ENCODE peak calls at places on chromosomes 12 and 14, in eight cellular contexts. One of them, this sample, is unnamed.

GRCh38 chr12:119505001-119505400 is 88.6 kb upstream of the TMEM233 start:
- DNase-seq in substantia nigra: no peak
- DNase-seq in mesothelial cell of epicardium: no peak
- DNase-seq in brain microvascular endothelial cell: no peak
- DNase-seq in dermis blood vessel endothelial cell: no peak
- DNase-seq in glutamatergic neuron: no peak
- DNase-seq in M059J: peak; percentile 18
- DNase-seq in SHP77: no peak
- DNase-seq in this sample: no peak

GRCh38 chr12:115259968-115260806 is 576.2 kb upstream of the TBX3 start:
- DNase-seq in substantia nigra: no peak
- DNase-seq in mesothelial cell of epicardium: no peak
- DNase-seq in brain microvascular endothelial cell: no peak
- DNase-seq in dermis blood vessel endothelial cell: no peak
- DNase-seq in glutamatergic neuron: no peak
- DNase-seq in M059J: no peak
- DNase-seq in SHP77: no peak
- DNase-seq in this sample: no peak

GRCh38 chr14:34723867-34724266 is 9.5 kb upstream of the CFL2 start:
- DNase-seq in substantia nigra: no peak
- DNase-seq in mesothelial cell of epicardium: no peak
- DNase-seq in brain microvascular endothelial cell: no peak
- DNase-seq in dermis blood vessel endothelial cell: no peak
- DNase-seq in glutamatergic neuron: no peak
- DNase-seq in M059J: no peak
- DNase-seq in SHP77: no peak
- DNase-seq in this sample: no peak

GRCh38 chr14:64444984-64445845 is 20.1 kb upstream of the AKAP5 start:
- DNase-seq in substantia nigra: no peak
- DNase-seq in mesothelial cell of epicardium: no peak
- DNase-seq in brain microvascular endothelial cell: peak; percentile 88
- DNase-seq in dermis blood vessel endothelial cell: peak; percentile 89
- DNase-seq in glutamatergic neuron: no peak
- DNase-seq in M059J: peak; percentile 84
- DNase-seq in SHP77: no peak
- DNase-seq in this sample: peak; percentile 39

GRCh38 chr14:105860615-105861580 is 334.5 kb downstream of the TMEM121 start:
- DNase-seq in substantia nigra: no peak
- DNase-seq in mesothelial cell of epicardium: peak; percentile 28
- DNase-seq in brain microvascular endothelial cell: no peak
- DNase-seq in dermis blood vessel endothelial cell: no peak
- DNase-seq in glutamatergic neuron: no peak
- DNase-seq in M059J: no peak
- DNase-seq in SHP77: no peak
- DNase-seq in this sample: no peak

GRCh38 chr12:45215419-45216296 is at the start of gene ANO6:
- DNase-seq in substantia nigra: peak; percentile 70
- DNase-seq in mesothelial cell of epicardium: peak; percentile 93
- DNase-seq in brain microvascular endothelial cell: peak; percentile 83
- DNase-seq in dermis blood vessel endothelial cell: peak; percentile 93
- DNase-seq in glutamatergic neuron: peak; percentile 93
- DNase-seq in M059J: peak; percentile 88
- DNase-seq in SHP77: peak; percentile 88
- DNase-seq in this sample: peak; percentile 84

GRCh38 chr12:68481181-68481941 is 129.3 kb upstream of the RAP1B start:
- DNase-seq in substantia nigra: no peak
- DNase-seq in mesothelial cell of epicardium: no peak
- DNase-seq in brain microvascular endothelial cell: no peak
- DNase-seq in dermis blood vessel endothelial cell: no peak
- DNase-seq in glutamatergic neuron: no peak
- DNase-seq in M059J: no peak
- DNase-seq in SHP77: no peak
- DNase-seq in this sample: no peak

GRCh38 chr12:91432079-91432478 is 249.5 kb upstream of the DCN start:
- DNase-seq in substantia nigra: no peak
- DNase-seq in mesothelial cell of epicardium: no peak
- DNase-seq in brain microvascular endothelial cell: peak; percentile 70
- DNase-seq in dermis blood vessel endothelial cell: peak; percentile 88
- DNase-seq in glutamatergic neuron: no peak
- DNase-seq in M059J: peak; percentile 82
- DNase-seq in SHP77: no peak
- DNase-seq in this sample: peak; percentile 65

GRCh38 chr12:120015313-120015712 is 26.3 kb downstream of the BICDL1 start:
- DNase-seq in substantia nigra: no peak
- DNase-seq in mesothelial cell of epicardium: no peak
- DNase-seq in brain microvascular endothelial cell: no peak
- DNase-seq in dermis blood vessel endothelial cell: no peak
- DNase-seq in glutamatergic neuron: no peak
- DNase-seq in M059J: no peak
- DNase-seq in SHP77: no peak
- DNase-seq in this sample: no peak

GRCh38 chr12:51441583-51441982 is 17.0 kb downstream of the SLC4A8 start:
- DNase-seq in substantia nigra: no peak
- DNase-seq in mesothelial cell of epicardium: no peak
- DNase-seq in brain microvascular endothelial cell: peak; percentile 66
- DNase-seq in dermis blood vessel endothelial cell: peak; percentile 29
- DNase-seq in glutamatergic neuron: no peak
- DNase-seq in M059J: peak; percentile 68
- DNase-seq in SHP77: no peak
- DNase-seq in this sample: peak; percentile 35

GRCh38 chr14:105187935-105188524 is 6.9 kb upstream of the NUDT14 start:
- DNase-seq in substantia nigra: no peak
- DNase-seq in mesothelial cell of epicardium: no peak
- DNase-seq in brain microvascular endothelial cell: no peak
- DNase-seq in dermis blood vessel endothelial cell: no peak
- DNase-seq in glutamatergic neuron: no peak
- DNase-seq in M059J: no peak
- DNase-seq in SHP77: peak; percentile 81
- DNase-seq in this sample: no peak

GRCh38 chr14:93285048-93285447 is 47.8 kb downstream of the BTBD7 start:
- DNase-seq in substantia nigra: no peak
- DNase-seq in mesothelial cell of epicardium: no peak
- DNase-seq in brain microvascular endothelial cell: peak; percentile 47
- DNase-seq in dermis blood vessel endothelial cell: no peak
- DNase-seq in glutamatergic neuron: no peak
- DNase-seq in M059J: peak; percentile 54
- DNase-seq in SHP77: no peak
- DNase-seq in this sample: no peak

GRCh38 chr12:44286821-44287220 is 450.9 kb downstream of the TMEM117 start:
- DNase-seq in substantia nigra: no peak
- DNase-seq in mesothelial cell of epicardium: no peak
- DNase-seq in brain microvascular endothelial cell: no peak
- DNase-seq in dermis blood vessel endothelial cell: no peak
- DNase-seq in glutamatergic neuron: no peak
- DNase-seq in M059J: no peak
- DNase-seq in SHP77: no peak
- DNase-seq in this sample: no peak

GRCh38 chr12:116861331-116861730 is 19.9 kb downstream of the HRK start:
- DNase-seq in substantia nigra: peak; percentile 37
- DNase-seq in mesothelial cell of epicardium: peak; percentile 55
- DNase-seq in brain microvascular endothelial cell: peak; percentile 74
- DNase-seq in dermis blood vessel endothelial cell: no peak
- DNase-seq in glutamatergic neuron: peak; percentile 66
- DNase-seq in M059J: peak; percentile 61
- DNase-seq in SHP77: peak; percentile 92
- DNase-seq in this sample: peak; percentile 75

GRCh38 chr12:64452559-64453329 is 824 bp downstream of the TBK1 start:
- DNase-seq in substantia nigra: no peak
- DNase-seq in mesothelial cell of epicardium: no peak
- DNase-seq in brain microvascular endothelial cell: peak; percentile 73
- DNase-seq in dermis blood vessel endothelial cell: peak; percentile 79
- DNase-seq in glutamatergic neuron: no peak
- DNase-seq in M059J: peak; percentile 78
- DNase-seq in SHP77: no peak
- DNase-seq in this sample: peak; percentile 60

GRCh38 chr14:77032483-77032853 is 4.0 kb upstream of the IRF2BPL start:
- DNase-seq in substantia nigra: no peak
- DNase-seq in mesothelial cell of epicardium: no peak
- DNase-seq in brain microvascular endothelial cell: no peak
- DNase-seq in dermis blood vessel endothelial cell: no peak
- DNase-seq in glutamatergic neuron: no peak
- DNase-seq in M059J: no peak
- DNase-seq in SHP77: no peak
- DNase-seq in this sample: no peak

GRCh38 chr14:23379331-23380196 is 2.7 kb downstream of the CMTM5 start:
- DNase-seq in substantia nigra: peak; percentile 25
- DNase-seq in mesothelial cell of epicardium: peak; percentile 74
- DNase-seq in brain microvascular endothelial cell: no peak
- DNase-seq in dermis blood vessel endothelial cell: peak; percentile 67
- DNase-seq in glutamatergic neuron: peak; percentile 61
- DNase-seq in M059J: peak; percentile 25
- DNase-seq in SHP77: peak; percentile 67
- DNase-seq in this sample: peak; percentile 24

GRCh38 chr12:93244514-93245077 is 133.1 kb upstream of the NUDT4 start:
- DNase-seq in substantia nigra: no peak
- DNase-seq in mesothelial cell of epicardium: no peak
- DNase-seq in brain microvascular endothelial cell: no peak
- DNase-seq in dermis blood vessel endothelial cell: no peak
- DNase-seq in glutamatergic neuron: no peak
- DNase-seq in M059J: no peak
- DNase-seq in SHP77: no peak
- DNase-seq in this sample: no peak

GRCh38 chr12:104944252-104944651 is 13.8 kb downstream of the SLC41A2 start:
- DNase-seq in substantia nigra: no peak
- DNase-seq in mesothelial cell of epicardium: no peak
- DNase-seq in brain microvascular endothelial cell: no peak
- DNase-seq in dermis blood vessel endothelial cell: no peak
- DNase-seq in glutamatergic neuron: no peak
- DNase-seq in M059J: no peak
- DNase-seq in SHP77: no peak
- DNase-seq in this sample: no peak

GRCh38 chr12:62658910-62659309 is 192.3 kb downstream of the MON2 start:
- DNase-seq in substantia nigra: no peak
- DNase-seq in mesothelial cell of epicardium: no peak
- DNase-seq in brain microvascular endothelial cell: no peak
- DNase-seq in dermis blood vessel endothelial cell: peak; percentile 68
- DNase-seq in glutamatergic neuron: no peak
- DNase-seq in M059J: no peak
- DNase-seq in SHP77: no peak
- DNase-seq in this sample: no peak

GRCh38 chr14:39175445-39176262 is 600 bp downstream of the PNN start:
- DNase-seq in substantia nigra: peak; percentile 60
- DNase-seq in mesothelial cell of epicardium: peak; percentile 70
- DNase-seq in brain microvascular endothelial cell: no peak
- DNase-seq in dermis blood vessel endothelial cell: peak; percentile 61
- DNase-seq in glutamatergic neuron: peak; percentile 74
- DNase-seq in M059J: peak; percentile 54
- DNase-seq in SHP77: peak; percentile 49
- DNase-seq in this sample: peak; percentile 6

GRCh38 chr14:76653875-76654572 is 107.2 kb upstream of the VASH1 start:
- DNase-seq in substantia nigra: no peak
- DNase-seq in mesothelial cell of epicardium: no peak
- DNase-seq in brain microvascular endothelial cell: no peak
- DNase-seq in dermis blood vessel endothelial cell: no peak
- DNase-seq in glutamatergic neuron: no peak
- DNase-seq in M059J: no peak
- DNase-seq in SHP77: no peak
- DNase-seq in this sample: peak; percentile 14

GRCh38 chr12:103205906-103206305 is 248.4 kb downstream of the ASCL1 start:
- DNase-seq in substantia nigra: no peak
- DNase-seq in mesothelial cell of epicardium: no peak
- DNase-seq in brain microvascular endothelial cell: no peak
- DNase-seq in dermis blood vessel endothelial cell: no peak
- DNase-seq in glutamatergic neuron: no peak
- DNase-seq in M059J: no peak
- DNase-seq in SHP77: no peak
- DNase-seq in this sample: no peak

GRCh38 chr14:55968741-55969140 is 149.5 kb upstream of the PELI2 start:
- DNase-seq in substantia nigra: no peak
- DNase-seq in mesothelial cell of epicardium: no peak
- DNase-seq in brain microvascular endothelial cell: no peak
- DNase-seq in dermis blood vessel endothelial cell: peak; percentile 7
- DNase-seq in glutamatergic neuron: no peak
- DNase-seq in M059J: peak; percentile 4
- DNase-seq in SHP77: peak; percentile 45
- DNase-seq in this sample: no peak

GRCh38 chr12:1613860-1614259 is 15.2 kb upstream of the WNT5B start:
- DNase-seq in substantia nigra: no peak
- DNase-seq in mesothelial cell of epicardium: no peak
- DNase-seq in brain microvascular endothelial cell: no peak
- DNase-seq in dermis blood vessel endothelial cell: no peak
- DNase-seq in glutamatergic neuron: no peak
- DNase-seq in M059J: no peak
- DNase-seq in SHP77: no peak
- DNase-seq in this sample: no peak

GRCh38 chr12:77124767-77125166 is 59.4 kb upstream of the E2F7 start:
- DNase-seq in substantia nigra: no peak
- DNase-seq in mesothelial cell of epicardium: no peak
- DNase-seq in brain microvascular endothelial cell: peak; percentile 68
- DNase-seq in dermis blood vessel endothelial cell: no peak
- DNase-seq in glutamatergic neuron: no peak
- DNase-seq in M059J: peak; percentile 66
- DNase-seq in SHP77: no peak
- DNase-seq in this sample: no peak

GRCh38 chr12:27511031-27511722 is 12.8 kb upstream of the PPFIBP1 start:
- DNase-seq in substantia nigra: no peak
- DNase-seq in mesothelial cell of epicardium: no peak
- DNase-seq in brain microvascular endothelial cell: no peak
- DNase-seq in dermis blood vessel endothelial cell: no peak
- DNase-seq in glutamatergic neuron: no peak
- DNase-seq in M059J: no peak
- DNase-seq in SHP77: no peak
- DNase-seq in this sample: no peak

GRCh38 chr12:532908-533565 is 73.3 kb downstream of the B4GALNT3 start:
- DNase-seq in substantia nigra: no peak
- DNase-seq in mesothelial cell of epicardium: no peak
- DNase-seq in brain microvascular endothelial cell: peak; percentile 11
- DNase-seq in dermis blood vessel endothelial cell: no peak
- DNase-seq in glutamatergic neuron: no peak
- DNase-seq in M059J: peak; percentile 67
- DNase-seq in SHP77: no peak
- DNase-seq in this sample: peak; percentile 43

GRCh38 chr12:113886721-113887120 is 79.4 kb downstream of the RBM19 start:
- DNase-seq in substantia nigra: no peak
- DNase-seq in mesothelial cell of epicardium: no peak
- DNase-seq in brain microvascular endothelial cell: no peak
- DNase-seq in dermis blood vessel endothelial cell: no peak
- DNase-seq in glutamatergic neuron: no peak
- DNase-seq in M059J: no peak
- DNase-seq in SHP77: no peak
- DNase-seq in this sample: no peak

GRCh38 chr14:94612580-94613554 is 676 bp downstream of the SERPINA3 start:
- DNase-seq in substantia nigra: no peak
- DNase-seq in mesothelial cell of epicardium: no peak
- DNase-seq in brain microvascular endothelial cell: no peak
- DNase-seq in dermis blood vessel endothelial cell: no peak
- DNase-seq in glutamatergic neuron: no peak
- DNase-seq in M059J: no peak
- DNase-seq in SHP77: no peak
- DNase-seq in this sample: no peak

GRCh38 chr12:20101046-20101445 is 267.3 kb upstream of the PDE3A start:
- DNase-seq in substantia nigra: no peak
- DNase-seq in mesothelial cell of epicardium: no peak
- DNase-seq in brain microvascular endothelial cell: no peak
- DNase-seq in dermis blood vessel endothelial cell: no peak
- DNase-seq in glutamatergic neuron: no peak
- DNase-seq in M059J: no peak
- DNase-seq in SHP77: no peak
- DNase-seq in this sample: no peak

GRCh38 chr14:32531942-32532341 is 202.8 kb downstream of the AKAP6 start:
- DNase-seq in substantia nigra: no peak
- DNase-seq in mesothelial cell of epicardium: no peak
- DNase-seq in brain microvascular endothelial cell: no peak
- DNase-seq in dermis blood vessel endothelial cell: no peak
- DNase-seq in glutamatergic neuron: no peak
- DNase-seq in M059J: no peak
- DNase-seq in SHP77: no peak
- DNase-seq in this sample: no peak

This sample was measured in H4.